ENCODE peak calls at places on chromosome 10, in six cellular contexts. L is progenitor cell of endocrine pancreas, C is T-helper 2 cell, S is hippocampal formation, B is right cardiac atrium, J is NCI-H1105. Y is an unnamed sample.

GRCh38 chr10:113880236-113880635 is 25.8 kb downstream of the NHLRC2 start:
- DNase-seq in C (no peak), B (no peak), S (no peak), J (no peak), L (no peak), Y (no peak)

GRCh38 chr10:117360016-117360415 is 15.2 kb downstream of the PDZD8 start:
- DNase-seq in J (no peak), S (no peak), C (no peak), B (no peak), L (no peak), Y (no peak)

GRCh38 chr10:124084693-124085092 is 8.7 kb downstream of the CHST15 start:
- DNase-seq in L (no peak), B (no peak), C (no peak), J (no peak), S (no peak), Y (no peak)

GRCh38 chr10:126634915-126635314 is 35.6 kb downstream of the C10orf90 start:
- DNase-seq in C (no peak), S (peak), B (no peak), L (no peak), J (no peak), Y (no peak)

GRCh38 chr10:63670291-63670898 is 149.2 kb downstream of the REEP3 start:
- DNase-seq in L (no peak), B (no peak), S (no peak), C (no peak), J (no peak), Y (no peak)

GRCh38 chr10:25142465-25142864 is 32.3 kb upstream of the GPR158 start:
- DNase-seq in C (no peak), S (no peak), J (no peak), L (no peak), B (no peak), Y (no peak)

GRCh38 chr10:5861269-5862031 is 28.2 kb downstream of the ANKRD16 start:
- DNase-seq in L (no peak), B (no peak), C (no peak), S (no peak), J (no peak), Y (no peak)

GRCh38 chr10:75403144-75404022 is 1.8 kb upstream of the ZNF503 start:
- DNase-seq in L (peak), S (peak), J (peak), C (no peak), B (peak), Y (peak)

GRCh38 chr10:119331031-119331430 is 123.7 kb downstream of the GRK5 start:
- DNase-seq in J (no peak), B (peak), C (no peak), S (no peak), L (no peak), Y (no peak)

GRCh38 chr10:109996225-109996624 is 11.6 kb upstream of the ADD3 start:
- DNase-seq in L (no peak), C (no peak), J (no peak), S (no peak), B (no peak), Y (no peak)

GRCh38 chr10:132469197-132469942 is 68.2 kb upstream of the INPP5A start:
- DNase-seq in J (no peak), C (no peak), S (no peak), B (peak), L (no peak), Y (no peak)

GRCh38 chr10:14545827-14546226 is 215.1 kb upstream of the FRMD4A start:
- DNase-seq in B (no peak), C (no peak), J (no peak), S (no peak), L (no peak), Y (no peak)

GRCh38 chr10:112094984-112095383 is 88.6 kb downstream of the GPAM start:
- DNase-seq in B (no peak), S (no peak), J (no peak), L (no peak), C (no peak), Y (no peak)

GRCh38 chr10:42149722-42150427 is 488.5 kb downstream of the ZNF33B start:
- DNase-seq in J (no peak), L (no peak), S (no peak), C (no peak), B (peak), Y (no peak)

GRCh38 chr10:82150123-82150900 is 275.3 kb downstream of the NRG3 start:
- DNase-seq in B (peak), C (no peak), J (no peak), L (peak), S (peak), Y (no peak)

GRCh38 chr10:96919785-96920425 is 87.8 kb downstream of the LCOR start:
- DNase-seq in L (no peak), C (no peak), J (no peak), S (no peak), B (no peak), Y (no peak)

GRCh38 chr10:117736655-117737054 is 194.1 kb downstream of the EMX2 start:
- DNase-seq in L (no peak), J (no peak), C (no peak), B (no peak), S (no peak), Y (no peak)

GRCh38 chr10:18238875-18239485 is 98.8 kb downstream of the CACNB2 start:
- DNase-seq in S (no peak), L (no peak), B (no peak), C (no peak), J (no peak), Y (no peak)

GRCh38 chr10:110680473-110681020 is 36.4 kb downstream of the RBM20 start:
- DNase-seq in B (no peak), C (no peak), S (no peak), J (no peak), L (no peak), Y (no peak)

GRCh38 chr10:131978851-131979250 is 2.9 kb downstream of the BNIP3 start:
- DNase-seq in B (no peak), J (no peak), L (no peak), S (no peak), C (no peak), Y (no peak)

GRCh38 chr10:94131885-94132284 is 138.2 kb downstream of the PLCE1 start:
- DNase-seq in C (no peak), S (no peak), B (no peak), L (no peak), J (no peak), Y (no peak)

GRCh38 chr10:114311496-114312195 is 72.6 kb downstream of the VWA2 start:
- DNase-seq in L (no peak), S (no peak), J (no peak), B (no peak), C (no peak), Y (no peak)

Y was measured in stomach.